ENCODE peak calls at places on chromosomes 4 and X, in seven cellular contexts. R, U, I, S, M, H and E are unnamed samples.
A peak's percentile ranks its signal among the peaks of the same experiment; 100 is the strongest.

GRCh38 chrX:150870059-150870458 is 28.4 kb downstream of the CD99L2 start:
- DNase-seq in R (no peak), H (no peak), S (no peak), U (no peak), M (no peak), I (no peak), E (no peak)

GRCh38 chr4:5993063-5993745 is 25.0 kb downstream of the C4orf50 start:
- DNase-seq in H (peak; percentile 50), R (peak; percentile 19), U (no peak), M (no peak), S (peak; percentile 28), I (no peak), E (no peak)

GRCh38 chrX:8632949-8633348 is 99.0 kb downstream of the ANOS1 start:
- DNase-seq in M (no peak), I (no peak), S (no peak), H (no peak), U (no peak), R (no peak), E (peak; percentile 6)

GRCh38 chrX:13377537-13377936 is 57.7 kb upstream of the ATXN3L start:
- DNase-seq in U (no peak), S (peak; percentile 97), H (no peak), I (peak; percentile 97), M (no peak), R (no peak), E (peak; percentile 62)

GRCh38 chr4:81565137-81565870 is 93.6 kb upstream of the RASGEF1B start:
- DNase-seq in H (peak; percentile 85), M (peak; percentile 82), S (no peak), U (peak; percentile 23), R (peak; percentile 89), I (peak; percentile 35), E (peak; percentile 16)

GRCh38 chr4:2484993-2485392 is 16.1 kb downstream of the RNF4 start:
- DNase-seq in H (peak; percentile 88), I (peak; percentile 49), U (no peak), S (no peak), M (peak; percentile 85), R (peak; percentile 83), E (peak; percentile 36)

GRCh38 chrX:154652311-154653047 is 900 bp downstream of the CTAG2 start:
- DNase-seq in M (no peak), I (no peak), H (no peak), S (no peak), R (no peak), U (no peak), E (no peak)

GRCh38 chrX:74535211-74535621 is 79.2 kb downstream of the RLIM start:
- DNase-seq in S (peak; percentile 37), R (no peak), H (no peak), M (peak; percentile 12), I (peak; percentile 68), U (peak; percentile 54), E (peak; percentile 36)

GRCh38 chr4:53088132-53088531 is 226.0 kb downstream of the RASL11B start:
- DNase-seq in S (no peak), R (no peak), U (no peak), H (no peak), M (no peak), I (no peak), E (no peak)

GRCh38 chr4:122086338-122086737 is 65.8 kb upstream of the BLTP1 start:
- DNase-seq in R (no peak), U (no peak), M (no peak), H (no peak), S (no peak), I (peak; percentile 62), E (peak; percentile 5)

GRCh38 chr4:168541608-168541953 is 44.7 kb downstream of the PALLD start:
- DNase-seq in U (peak; percentile 81), S (no peak), R (no peak), H (no peak), M (no peak), I (peak; percentile 85), E (peak; percentile 74)

GRCh38 chr4:149344436-149344835 is 471.2 kb downstream of the IQCM start:
- DNase-seq in H (no peak), I (peak; percentile 93), U (peak; percentile 17), R (no peak), M (no peak), S (no peak), E (peak; percentile 75)

GRCh38 chrX:110204986-110205385 is 112.9 kb downstream of the AMMECR1 start:
- DNase-seq in R (no peak), H (no peak), U (peak; percentile 52), I (peak; percentile 87), M (no peak), S (no peak), E (no peak)

GRCh38 chr4:38004062-38004461 is 43.9 kb downstream of the PTTG2 start:
- DNase-seq in R (no peak), U (no peak), M (no peak), I (no peak), H (no peak), S (no peak), E (no peak)

GRCh38 chrX:102077426-102077825 is 48.1 kb upstream of the TCEAL2 start:
- DNase-seq in M (no peak), H (no peak), U (no peak), I (no peak), S (no peak), R (no peak), E (no peak)

GRCh38 chr4:40811886-40812857 is 62.4 kb downstream of the NSUN7 start:
- DNase-seq in I (peak; percentile 36), H (peak; percentile 37), M (no peak), S (no peak), R (no peak), U (no peak), E (peak; percentile 13)

GRCh38 chrX:2689773-2690666 is 1.1 kb upstream of the CD99 start:
- DNase-seq in I (no peak), R (no peak), H (no peak), M (peak; percentile 81), S (no peak), U (no peak), E (no peak)
- H3K4me3 ChIP-seq in I (peak overlapping the region; percentile 71), R (peak overlapping the region; percentile 91), H (peak overlapping the region; percentile 94), M (peak overlapping the region; percentile 89), S (no peak overlapping the region), U (peak overlapping the region; percentile 93), E (no peak overlapping the region)

DNA sequence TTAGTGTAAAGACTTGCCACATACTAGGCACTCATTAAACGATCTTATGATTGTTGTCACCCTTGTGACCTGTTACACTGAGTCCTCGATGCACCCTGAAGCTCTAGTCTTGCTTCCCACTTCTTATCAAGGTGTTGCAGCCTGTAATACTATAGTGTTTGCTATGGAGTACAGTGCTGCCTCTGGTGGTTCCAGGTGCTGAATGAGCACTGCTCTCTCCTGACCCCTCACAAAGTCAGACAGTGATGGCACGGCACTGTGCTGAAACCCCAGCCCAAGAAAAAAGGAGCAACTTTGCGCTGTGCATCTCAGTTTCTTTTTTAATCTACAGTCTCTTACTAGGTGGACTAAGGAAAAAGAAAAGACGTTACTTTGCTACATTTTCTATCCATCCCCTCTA is 106.3 kb downstream of the GC start:
- DNase-seq in S (no peak), R (no peak), M (no peak), I (no peak), U (no peak), H (no peak), E (no peak)
- TF ChIP-seq CTCF in S (no peak), R (no peak), M (no peak), I (no peak), U (no peak), H (no peak), E (no peak)

GRCh38 chrX:84715315-84715714 is 213.1 kb upstream of the HDX start:
- DNase-seq in M (no peak), U (no peak), R (no peak), H (no peak), I (no peak), S (no peak), E (no peak)
- H3K4me3 ChIP-seq in M (no peak overlapping the region), U (no peak overlapping the region), R (no peak overlapping the region), H (no peak overlapping the region), I (no peak overlapping the region), S (no peak overlapping the region), E (no peak overlapping the region)

GRCh38 chrX:26445288-26445687 is 229.3 kb downstream of the MAGEB5 start:
- DNase-seq in U (no peak), M (no peak), I (no peak), H (no peak), R (no peak), S (no peak), E (no peak)

DNA sequence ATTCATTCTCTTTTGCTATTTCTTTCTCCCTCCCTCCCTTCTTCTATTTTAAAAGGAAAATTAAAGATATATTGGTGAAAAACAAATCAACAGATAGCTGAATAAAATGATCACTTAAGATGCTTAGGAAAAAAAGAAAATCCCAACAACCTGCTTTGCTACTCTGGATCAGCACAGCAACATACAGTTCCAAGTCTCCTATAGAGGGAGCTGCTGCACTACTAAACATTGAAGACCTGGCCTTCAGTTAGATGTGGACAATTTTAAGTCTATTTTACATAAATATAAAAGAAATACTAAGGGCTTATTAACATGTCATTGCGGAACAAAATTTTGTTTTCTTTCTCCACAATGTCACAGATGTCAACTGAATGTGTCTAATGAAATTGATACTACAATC is 226.4 kb downstream of the MAGEB5 start:
- DNase-seq in M (no peak), R (no peak), U (peak; percentile 4), H (no peak), S (peak; percentile 16), I (peak; percentile 1), E (peak; percentile 18)
- TF ChIP-seq CTCF in M (no peak), R (no peak), U (no peak), H (no peak), S (peak; percentile 58), I (peak; percentile 12), E (peak; percentile 47)

DNA sequence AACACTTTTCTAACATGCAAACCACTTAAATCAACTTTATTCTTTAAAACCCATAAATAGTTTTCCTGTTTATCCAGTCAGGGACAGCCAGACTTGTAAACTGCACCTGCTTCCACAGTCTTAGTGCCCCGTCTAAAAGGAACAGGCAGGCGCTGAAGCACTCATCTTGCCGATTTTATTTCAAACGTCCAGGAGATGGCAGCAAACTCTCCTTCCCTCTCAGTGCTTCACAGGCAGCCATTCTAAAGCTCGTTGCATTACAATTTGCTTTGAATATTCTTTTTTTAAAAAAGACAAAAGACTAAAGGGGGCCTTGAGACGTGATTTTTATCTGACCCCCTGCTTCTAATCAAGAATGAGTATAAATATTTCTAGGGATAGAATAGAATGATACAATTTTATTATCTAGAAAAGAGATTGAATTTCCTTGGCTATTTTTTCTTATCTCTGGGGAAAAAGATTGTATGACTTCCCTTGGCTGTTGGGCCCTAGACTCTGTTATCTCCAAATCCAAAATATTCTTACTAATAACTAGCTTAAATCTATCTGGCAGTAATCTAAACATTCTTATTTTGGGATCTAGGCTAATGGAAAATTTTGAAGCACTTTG is 93.6 kb upstream of the MYOZ2 start:
- DNase-seq in I (peak; percentile 84), R (peak; percentile 75), M (peak; percentile 76), U (peak; percentile 77), S (peak; percentile 67), H (no peak), E (peak; percentile 84)
- H3K4me3 ChIP-seq in I (no peak overlapping the region), R (no peak overlapping the region), M (no peak overlapping the region), U (no peak overlapping the region), S (no peak overlapping the region), H (no peak overlapping the region), E (no peak overlapping the region)

DNA sequence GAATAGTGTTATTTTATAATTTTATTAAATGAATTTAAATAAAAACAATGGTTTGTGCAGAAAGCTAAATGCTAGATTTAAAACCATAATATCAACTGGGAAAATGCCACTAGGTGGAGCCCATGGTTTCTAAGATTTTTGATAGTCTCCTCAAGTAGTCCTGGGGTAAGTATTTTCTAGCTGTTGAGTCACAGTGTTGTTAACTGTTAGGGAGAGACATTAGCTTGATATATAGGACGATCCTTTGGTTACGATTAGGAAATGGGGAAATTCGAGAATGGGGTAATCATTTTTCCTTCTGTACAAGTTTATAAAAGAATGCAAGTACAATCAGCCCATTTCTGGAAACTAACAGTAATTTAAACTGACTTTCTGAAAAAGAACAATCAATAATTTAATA is 378.4 kb downstream of the ANKRD50 start:
- DNase-seq in I (peak; percentile 93), U (peak; percentile 83), M (no peak), H (no peak), R (no peak), S (peak; percentile 46), E (peak; percentile 83)
- TF ChIP-seq CTCF in I (peak; percentile 71), U (peak; percentile 58), M (peak; percentile 56), H (peak; percentile 28), R (peak; percentile 62), S (peak; percentile 33), E (peak; percentile 62)